ENCODE peak calls at places on chromosome 15, in nine cellular contexts. One of them, this sample, is unnamed.

GRCh38 chr15:39852237-39852636 is 67.8 kb downstream of the GPR176 start:
- DNase-seq in tibial artery: no peak
- DNase-seq in tibial nerve: no peak
- DNase-seq in fibroblast of pulmonary artery: peak; percentile 93
- DNase-seq in GM12878: no peak
- DNase-seq in GM06990: no peak
- DNase-seq in AG04449: no peak
- DNase-seq in left ventricle myocardium inferior: no peak
- DNase-seq in endothelial cell of umbilical vein: no peak
- DNase-seq in this sample: no peak

GRCh38 chr15:58856090-58856489 is 77.4 kb downstream of the SLTM start:
- DNase-seq in tibial artery: no peak
- DNase-seq in tibial nerve: no peak
- DNase-seq in fibroblast of pulmonary artery: peak; percentile 24
- DNase-seq in GM12878: no peak
- DNase-seq in GM06990: no peak
- DNase-seq in AG04449: peak; percentile 83
- DNase-seq in left ventricle myocardium inferior: no peak
- DNase-seq in endothelial cell of umbilical vein: no peak
- DNase-seq in this sample: no peak

GRCh38 chr15:22973286-22973685 is 6.9 kb downstream of the CYFIP1 start:
- DNase-seq in tibial artery: no peak
- DNase-seq in tibial nerve: no peak
- DNase-seq in fibroblast of pulmonary artery: no peak
- DNase-seq in GM12878: peak; percentile 42
- DNase-seq in GM06990: no peak
- DNase-seq in AG04449: no peak
- DNase-seq in left ventricle myocardium inferior: no peak
- DNase-seq in endothelial cell of umbilical vein: no peak
- DNase-seq in this sample: peak; percentile 38

GRCh38 chr15:81520480-81520879 is 146.5 kb upstream of the TMC3 start:
- DNase-seq in tibial artery: no peak
- DNase-seq in tibial nerve: no peak
- DNase-seq in fibroblast of pulmonary artery: no peak
- DNase-seq in GM12878: no peak
- DNase-seq in GM06990: no peak
- DNase-seq in AG04449: no peak
- DNase-seq in left ventricle myocardium inferior: no peak
- DNase-seq in endothelial cell of umbilical vein: no peak
- DNase-seq in this sample: no peak

GRCh38 chr15:82802497-82802896 is 3.4 kb downstream of the FSD2 start:
- DNase-seq in tibial artery: no peak
- DNase-seq in tibial nerve: no peak
- DNase-seq in fibroblast of pulmonary artery: no peak
- DNase-seq in GM12878: no peak
- DNase-seq in GM06990: no peak
- DNase-seq in AG04449: no peak
- DNase-seq in left ventricle myocardium inferior: no peak
- DNase-seq in endothelial cell of umbilical vein: no peak
- DNase-seq in this sample: peak; percentile 15

GRCh38 chr15:71189723-71190122 is 74.5 kb downstream of the THSD4 start:
- DNase-seq in tibial artery: no peak
- DNase-seq in tibial nerve: no peak
- DNase-seq in fibroblast of pulmonary artery: no peak
- DNase-seq in GM12878: no peak
- DNase-seq in GM06990: no peak
- DNase-seq in AG04449: peak; percentile 12
- DNase-seq in left ventricle myocardium inferior: no peak
- DNase-seq in endothelial cell of umbilical vein: no peak
- DNase-seq in this sample: no peak

GRCh38 chr15:96042734-96043224 is 287.7 kb upstream of the NR2F2 start:
- DNase-seq in tibial artery: no peak
- DNase-seq in tibial nerve: no peak
- DNase-seq in fibroblast of pulmonary artery: no peak
- DNase-seq in GM12878: peak; percentile 77
- DNase-seq in GM06990: peak; percentile 44
- DNase-seq in AG04449: no peak
- DNase-seq in left ventricle myocardium inferior: no peak
- DNase-seq in endothelial cell of umbilical vein: no peak
- DNase-seq in this sample: peak; percentile 62

GRCh38 chr15:88603885-88604284 is 17.3 kb upstream of the AEN start:
- DNase-seq in tibial artery: no peak
- DNase-seq in tibial nerve: no peak
- DNase-seq in fibroblast of pulmonary artery: no peak
- DNase-seq in GM12878: no peak
- DNase-seq in GM06990: no peak
- DNase-seq in AG04449: no peak
- DNase-seq in left ventricle myocardium inferior: no peak
- DNase-seq in endothelial cell of umbilical vein: no peak
- DNase-seq in this sample: no peak

GRCh38 chr15:52496776-52497470 is 31.8 kb downstream of the MYO5A start:
- DNase-seq in tibial artery: no peak
- DNase-seq in tibial nerve: no peak
- DNase-seq in fibroblast of pulmonary artery: peak; percentile 26
- DNase-seq in GM12878: no peak
- DNase-seq in GM06990: no peak
- DNase-seq in AG04449: no peak
- DNase-seq in left ventricle myocardium inferior: no peak
- DNase-seq in endothelial cell of umbilical vein: peak; percentile 62
- DNase-seq in this sample: no peak

GRCh38 chr15:40460404-40460803 is 10.4 kb upstream of the CHST14 start:
- DNase-seq in tibial artery: no peak
- DNase-seq in tibial nerve: no peak
- DNase-seq in fibroblast of pulmonary artery: no peak
- DNase-seq in GM12878: no peak
- DNase-seq in GM06990: no peak
- DNase-seq in AG04449: no peak
- DNase-seq in left ventricle myocardium inferior: no peak
- DNase-seq in endothelial cell of umbilical vein: no peak
- DNase-seq in this sample: no peak

GRCh38 chr15:32738677-32739076 is 20.9 kb downstream of the GREM1 start:
- DNase-seq in tibial artery: no peak
- DNase-seq in tibial nerve: no peak
- DNase-seq in fibroblast of pulmonary artery: no peak
- DNase-seq in GM12878: no peak
- DNase-seq in GM06990: no peak
- DNase-seq in AG04449: no peak
- DNase-seq in left ventricle myocardium inferior: no peak
- DNase-seq in endothelial cell of umbilical vein: no peak
- DNase-seq in this sample: no peak

GRCh38 chr15:79078763-79079395 is 11.7 kb downstream of the RASGRF1 start:
- DNase-seq in tibial artery: no peak
- DNase-seq in tibial nerve: no peak
- DNase-seq in fibroblast of pulmonary artery: no peak
- DNase-seq in GM12878: no peak
- DNase-seq in GM06990: no peak
- DNase-seq in AG04449: no peak
- DNase-seq in left ventricle myocardium inferior: no peak
- DNase-seq in endothelial cell of umbilical vein: no peak
- DNase-seq in this sample: peak; percentile 11

GRCh38 chr15:79084308-79084968 is 6.1 kb downstream of the RASGRF1 start:
- DNase-seq in tibial artery: no peak
- DNase-seq in tibial nerve: no peak
- DNase-seq in fibroblast of pulmonary artery: no peak
- DNase-seq in GM12878: no peak
- DNase-seq in GM06990: no peak
- DNase-seq in AG04449: no peak
- DNase-seq in left ventricle myocardium inferior: no peak
- DNase-seq in endothelial cell of umbilical vein: no peak
- DNase-seq in this sample: no peak

GRCh38 chr15:79082363-79083070 is 8.1 kb downstream of the RASGRF1 start:
- DNase-seq in tibial artery: no peak
- DNase-seq in tibial nerve: no peak
- DNase-seq in fibroblast of pulmonary artery: no peak
- DNase-seq in GM12878: no peak
- DNase-seq in GM06990: no peak
- DNase-seq in AG04449: no peak
- DNase-seq in left ventricle myocardium inferior: no peak
- DNase-seq in endothelial cell of umbilical vein: no peak
- DNase-seq in this sample: no peak

GRCh38 chr15:79086814-79087213 is 3.8 kb downstream of the RASGRF1 start:
- DNase-seq in tibial artery: no peak
- DNase-seq in tibial nerve: no peak
- DNase-seq in fibroblast of pulmonary artery: no peak
- DNase-seq in GM12878: no peak
- DNase-seq in GM06990: no peak
- DNase-seq in AG04449: no peak
- DNase-seq in left ventricle myocardium inferior: no peak
- DNase-seq in endothelial cell of umbilical vein: no peak
- DNase-seq in this sample: no peak

DNA sequence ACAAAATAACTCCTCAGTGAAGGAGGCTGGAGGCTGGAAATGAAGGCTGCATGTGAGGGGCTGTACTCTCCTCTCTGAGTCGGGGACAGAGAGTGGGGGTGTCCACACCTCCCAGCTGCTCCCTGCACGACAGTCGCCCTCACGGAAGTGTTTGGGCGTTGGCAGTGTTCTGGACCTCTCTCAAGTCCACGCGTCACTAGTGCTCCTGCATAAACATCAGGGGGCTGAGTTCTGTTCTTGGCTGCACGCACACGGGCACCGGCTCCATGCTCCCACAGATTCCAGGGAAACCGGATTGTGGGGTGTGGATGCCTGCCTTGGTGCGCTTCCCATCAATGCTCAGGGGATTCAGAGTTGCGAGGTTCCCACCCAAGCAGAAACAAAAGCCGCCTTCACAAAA is 7.4 kb downstream of the RASGRF1 start:
- DNase-seq in tibial artery: no peak
- DNase-seq in tibial nerve: no peak
- DNase-seq in fibroblast of pulmonary artery: no peak
- DNase-seq in GM12878: no peak
- DNase-seq in GM06990: no peak
- DNase-seq in AG04449: no peak
- DNase-seq in left ventricle myocardium inferior: no peak
- DNase-seq in endothelial cell of umbilical vein: no peak
- DNase-seq in this sample: no peak
- TF ChIP-seq CTCF in tibial artery: no peak
- TF ChIP-seq CTCF in tibial nerve: no peak
- TF ChIP-seq CTCF in fibroblast of pulmonary artery: no peak
- TF ChIP-seq CTCF in GM12878: no peak
- TF ChIP-seq CTCF in GM06990: no peak
- TF ChIP-seq CTCF in AG04449: no peak
- TF ChIP-seq CTCF in left ventricle myocardium inferior: no peak
- TF ChIP-seq CTCF in endothelial cell of umbilical vein: no peak
- TF ChIP-seq CTCF in this sample: no peak

DNA sequence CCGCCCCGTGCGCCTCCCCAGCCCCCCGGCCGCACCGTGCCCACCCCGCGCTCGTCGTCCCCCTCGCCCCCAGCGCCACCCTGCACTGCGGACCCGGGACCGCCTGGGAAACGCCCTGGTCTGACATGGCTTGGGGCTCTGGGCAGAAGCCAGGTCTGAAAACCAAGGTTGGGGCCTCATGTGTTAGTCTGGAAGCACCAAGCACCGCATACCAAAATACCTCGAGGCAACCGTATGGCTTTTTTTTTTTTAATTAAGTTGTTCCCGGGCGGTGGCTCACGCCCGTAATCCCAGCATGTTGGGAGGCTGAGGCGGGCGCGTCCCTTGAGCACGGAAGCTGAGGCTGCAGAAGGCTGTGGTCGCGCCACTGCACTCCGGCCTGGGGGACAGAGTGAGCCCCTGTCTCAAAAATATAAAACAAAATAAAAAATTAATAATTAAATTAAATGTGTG is 91.5 kb upstream of the CHD2 start:
- DNase-seq in tibial artery: peak; percentile 59
- DNase-seq in tibial nerve: no peak
- DNase-seq in fibroblast of pulmonary artery: peak; percentile 63
- DNase-seq in GM12878: no peak
- DNase-seq in GM06990: no peak
- DNase-seq in AG04449: no peak
- DNase-seq in left ventricle myocardium inferior: peak; percentile 51
- DNase-seq in endothelial cell of umbilical vein: no peak
- DNase-seq in this sample: no peak
- H3K4me3 ChIP-seq in tibial artery: peak overlapping the region; percentile 59
- H3K4me3 ChIP-seq in tibial nerve: peak overlapping the region; percentile 51
- H3K4me3 ChIP-seq in fibroblast of pulmonary artery: peak overlapping the region; percentile 25
- H3K4me3 ChIP-seq in GM12878: peak overlapping the region; percentile 79
- H3K4me3 ChIP-seq in GM06990: peak overlapping the region; percentile 70
- H3K4me3 ChIP-seq in AG04449: peak overlapping the region; percentile 12
- H3K4me3 ChIP-seq in left ventricle myocardium inferior: peak overlapping the region; percentile 75
- H3K4me3 ChIP-seq in endothelial cell of umbilical vein: peak overlapping the region; percentile 32
- H3K4me3 ChIP-seq in this sample: peak overlapping the region; percentile 92

DNA sequence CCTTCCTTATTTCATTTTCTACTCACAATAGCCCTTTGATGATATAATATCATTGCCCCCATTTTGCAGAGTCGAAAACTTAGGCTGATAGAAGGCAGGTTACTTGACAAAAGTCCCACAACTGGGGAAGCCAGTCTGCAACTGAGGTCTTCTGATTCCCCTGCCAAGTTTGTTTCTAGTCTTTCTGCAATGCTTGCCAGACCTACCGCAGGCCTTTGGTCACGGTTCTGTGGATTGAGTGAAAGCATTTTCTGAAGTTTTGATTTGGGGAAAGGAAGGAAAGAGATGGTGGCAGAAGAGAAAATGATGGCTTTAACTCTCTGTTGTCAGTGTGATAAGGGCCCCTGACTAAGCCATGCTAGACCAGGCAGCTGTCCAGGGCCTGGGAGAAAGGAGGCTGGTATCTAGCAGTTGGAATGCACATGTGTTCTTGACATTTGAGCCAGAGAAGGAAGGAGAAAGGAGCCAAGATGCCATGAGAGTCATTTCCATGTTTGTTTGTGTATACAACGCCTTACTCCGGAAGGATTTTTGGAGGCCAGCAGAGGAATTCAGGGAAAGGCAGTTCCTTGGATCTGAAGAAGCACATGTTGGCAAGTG is 29.9 kb downstream of the FAH start:
- DNase-seq in tibial artery: no peak
- DNase-seq in tibial nerve: no peak
- DNase-seq in fibroblast of pulmonary artery: peak; percentile 81
- DNase-seq in GM12878: no peak
- DNase-seq in GM06990: no peak
- DNase-seq in AG04449: peak; percentile 57
- DNase-seq in left ventricle myocardium inferior: no peak
- DNase-seq in endothelial cell of umbilical vein: peak; percentile 68
- DNase-seq in this sample: no peak
- TF ChIP-seq CTCF in tibial artery: no peak
- TF ChIP-seq CTCF in tibial nerve: no peak
- TF ChIP-seq CTCF in fibroblast of pulmonary artery: no peak
- TF ChIP-seq CTCF in GM12878: no peak
- TF ChIP-seq CTCF in GM06990: no peak
- TF ChIP-seq CTCF in AG04449: no peak
- TF ChIP-seq CTCF in left ventricle myocardium inferior: no peak
- TF ChIP-seq CTCF in endothelial cell of umbilical vein: no peak
- TF ChIP-seq CTCF in this sample: no peak

DNA sequence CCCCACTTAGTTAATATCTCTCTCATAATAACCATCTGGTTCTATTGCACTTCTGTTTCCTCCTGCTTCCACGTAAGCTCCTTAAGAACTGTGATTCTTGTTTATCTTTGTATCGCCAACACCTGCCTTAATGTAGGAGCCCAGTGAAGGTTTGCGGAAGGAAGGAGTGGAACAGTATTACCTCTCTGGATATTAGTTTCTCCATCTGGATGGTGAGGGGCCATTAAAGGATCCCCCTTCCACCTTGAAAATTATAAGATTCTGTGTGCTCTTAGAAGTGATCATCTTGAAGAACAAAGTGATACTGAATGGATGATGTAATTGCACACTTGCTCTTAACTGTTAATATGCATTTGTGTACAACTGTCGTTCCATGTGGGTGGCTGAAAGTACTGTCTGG is 2.2 kb downstream of the CHRNA5 start:
- DNase-seq in tibial artery: no peak
- DNase-seq in tibial nerve: no peak
- DNase-seq in fibroblast of pulmonary artery: no peak
- DNase-seq in GM12878: no peak
- DNase-seq in GM06990: no peak
- DNase-seq in AG04449: no peak
- DNase-seq in left ventricle myocardium inferior: no peak
- DNase-seq in endothelial cell of umbilical vein: no peak
- DNase-seq in this sample: no peak
- H3K4me3 ChIP-seq in tibial artery: no peak overlapping the region
- H3K4me3 ChIP-seq in tibial nerve: no peak overlapping the region
- H3K4me3 ChIP-seq in fibroblast of pulmonary artery: no peak overlapping the region
- H3K4me3 ChIP-seq in GM12878: peak overlapping the region; percentile 57
- H3K4me3 ChIP-seq in GM06990: peak overlapping the region; percentile 41
- H3K4me3 ChIP-seq in AG04449: no peak overlapping the region
- H3K4me3 ChIP-seq in left ventricle myocardium inferior: no peak overlapping the region
- H3K4me3 ChIP-seq in endothelial cell of umbilical vein: no peak overlapping the region
- H3K4me3 ChIP-seq in this sample: no peak overlapping the region

This sample was measured in GM12865.